ENCODE peak calls at places on chromosomes 1 and 21, in ten cellular contexts. C, I, A, L, R, T, Y, G, Z and E are unnamed samples.

GRCh38 chr21:35398366-35398982 is 349.4 kb upstream of the RUNX1 start:
- DNase-seq in C (no peak), I (no peak), A (no peak), L (no peak), R (no peak), T (no peak), Y (peak; percentile 15), G (peak; percentile 13), Z (no peak), E (no peak)

GRCh38 chr1:91736999-91737615 is 148.8 kb downstream of the TGFBR3 start:
- DNase-seq in C (no peak), I (peak; percentile 81), A (peak; percentile 70), L (no peak), R (peak; percentile 16), T (no peak), Y (peak; percentile 81), G (peak; percentile 34), Z (peak; percentile 66), E (peak; percentile 71)

GRCh38 chr1:215523906-215524305 is 43.2 kb upstream of the KCTD3 start:
- DNase-seq in C (no peak), I (no peak), A (no peak), L (no peak), R (no peak), T (no peak), Y (peak; percentile 45), G (peak; percentile 24), Z (no peak), E (no peak)

GRCh38 chr1:55209247-55209646 is 5.9 kb downstream of the USP24 start:
- DNase-seq in C (no peak), I (no peak), A (no peak), L (no peak), R (no peak), T (no peak), Y (no peak), G (no peak), Z (no peak), E (no peak)

GRCh38 chr1:1021010-1021845 is 1.3 kb downstream of the AGRN start:
- DNase-seq in C (no peak), I (peak; percentile 83), A (no peak), L (peak; percentile 80), R (peak; percentile 75), T (peak; percentile 83), Y (peak; percentile 72), G (peak; percentile 46), Z (no peak), E (peak; percentile 76)

GRCh38 chr1:63794927-63795326 is 21.1 kb downstream of the ROR1 start:
- DNase-seq in C (no peak), I (no peak), A (no peak), L (no peak), R (no peak), T (no peak), Y (peak; percentile 28), G (no peak), Z (no peak), E (peak; percentile 71)

GRCh38 chr21:32955307-32955937 is 70.3 kb upstream of the OLIG2 start:
- DNase-seq in C (no peak), I (no peak), A (no peak), L (no peak), R (no peak), T (no peak), Y (no peak), G (no peak), Z (no peak), E (no peak)

GRCh38 chr1:223250632-223251015 is 107.6 kb upstream of the TLR5 start:
- DNase-seq in C (no peak), I (no peak), A (no peak), L (no peak), R (no peak), T (no peak), Y (no peak), G (no peak), Z (no peak), E (no peak)

GRCh38 chr1:155334980-155335379 is 14.3 kb downstream of the RUSC1 start:
- DNase-seq in C (no peak), I (no peak), A (no peak), L (no peak), R (no peak), T (no peak), Y (no peak), G (no peak), Z (no peak), E (no peak)

GRCh38 chr21:41348434-41348833 is 13.4 kb upstream of the MX2 start:
- DNase-seq in C (no peak), I (no peak), A (no peak), L (no peak), R (no peak), T (no peak), Y (no peak), G (no peak), Z (no peak), E (no peak)

GRCh38 chr1:111795401-111795800 is 39.7 kb downstream of the DDX20 start:
- DNase-seq in C (no peak), I (no peak), A (no peak), L (no peak), R (no peak), T (no peak), Y (no peak), G (no peak), Z (no peak), E (no peak)

GRCh38 chr1:41418868-41419583 is 57.8 kb downstream of the FOXO6 start:
- DNase-seq in C (peak; percentile 83), I (peak; percentile 79), A (peak; percentile 68), L (peak; percentile 90), R (peak; percentile 79), T (peak; percentile 80), Y (peak; percentile 84), G (peak; percentile 67), Z (peak; percentile 76), E (peak; percentile 99)

GRCh38 chr1:22637952-22638445 is 1.6 kb downstream of the C1QA start:
- DNase-seq in C (no peak), I (no peak), A (no peak), L (no peak), R (no peak), T (no peak), Y (no peak), G (no peak), Z (no peak), E (no peak)

GRCh38 chr1:219666242-219666641 is 53.3 kb upstream of the ZC3H11B start:
- DNase-seq in C (no peak), I (no peak), A (no peak), L (no peak), R (no peak), T (no peak), Y (peak; percentile 32), G (no peak), Z (no peak), E (no peak)

GRCh38 chr1:109908857-109909256 is 1.8 kb upstream of the CSF1 start:
- DNase-seq in C (no peak), I (no peak), A (no peak), L (no peak), R (no peak), T (no peak), Y (no peak), G (no peak), Z (no peak), E (no peak)
- TF ChIP-seq POLR2A in C (no peak), I (no peak), A (no peak), L (no peak), R (no peak), T (no peak), Y (no peak), G (no peak), Z (no peak), E (no peak)

GRCh38 chr21:14582934-14583628 is 37.0 kb upstream of the SAMSN1 start:
- DNase-seq in C (no peak), I (no peak), A (no peak), L (no peak), R (no peak), T (no peak), Y (no peak), G (no peak), Z (no peak), E (no peak)

GRCh38 chr21:14583629-14584251 is 37.6 kb upstream of the SAMSN1 start:
- DNase-seq in C (no peak), I (no peak), A (no peak), L (no peak), R (no peak), T (no peak), Y (no peak), G (no peak), Z (no peak), E (no peak)

GRCh38 chr21:14584357-14585095 is 38.4 kb upstream of the SAMSN1 start:
- DNase-seq in C (no peak), I (no peak), A (no peak), L (no peak), R (no peak), T (no peak), Y (no peak), G (no peak), Z (no peak), E (no peak)

GRCh38 chr21:14585122-14585521 is 39.0 kb upstream of the SAMSN1 start:
- DNase-seq in C (no peak), I (no peak), A (no peak), L (no peak), R (no peak), T (no peak), Y (no peak), G (no peak), Z (no peak), E (no peak)

GRCh38 chr21:14581902-14582457 is 35.9 kb upstream of the SAMSN1 start:
- DNase-seq in C (no peak), I (no peak), A (no peak), L (no peak), R (no peak), T (no peak), Y (no peak), G (no peak), Z (no peak), E (no peak)
- TF ChIP-seq POLR2A in C (no peak), I (no peak), A (no peak), L (no peak), R (no peak), T (no peak), Y (no peak), G (no peak), Z (no peak), E (no peak)

DNA sequence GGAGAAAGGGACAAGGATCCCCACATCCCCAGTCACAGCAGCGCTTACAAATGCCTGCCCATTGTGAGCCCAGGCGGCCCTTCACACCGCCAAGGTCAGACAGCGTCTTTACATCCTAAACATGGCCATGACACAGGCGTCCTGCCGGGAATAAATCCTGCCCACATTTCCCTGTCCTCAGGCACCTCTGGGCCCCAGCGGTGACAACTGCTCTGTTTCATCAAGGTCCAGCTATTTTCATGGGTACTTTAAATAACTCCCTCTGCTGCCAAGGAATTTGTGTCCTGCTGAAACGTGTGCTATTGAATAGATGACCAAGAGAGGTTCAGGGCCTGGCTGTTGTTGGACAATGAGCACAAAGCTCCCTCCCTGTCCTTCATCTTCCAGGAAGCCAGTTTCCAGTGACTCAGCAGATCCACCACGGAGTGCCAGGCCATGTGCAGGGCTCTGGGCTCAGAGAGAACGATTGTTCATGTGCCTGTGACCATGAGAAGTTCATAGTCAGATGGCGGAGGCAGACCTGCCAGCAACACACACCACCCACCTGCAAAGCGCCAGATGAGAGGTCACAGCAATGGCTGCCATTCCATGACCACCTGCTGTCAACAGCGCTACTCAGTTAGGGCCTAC is 195.8 kb downstream of the MATN1 start:
- DNase-seq in C (no peak), I (no peak), A (no peak), L (peak; percentile 21), R (no peak), T (peak; percentile 71), Y (no peak), G (no peak), Z (peak; percentile 82), E (no peak)
- TF ChIP-seq POLR2A in C (no peak), I (no peak), A (no peak), L (no peak), R (no peak), T (no peak), Y (no peak), G (no peak), Z (peak; percentile 28), E (no peak)

GRCh38 chr1:39026051-39026946 is at the start of gene NDUFS5:
- DNase-seq in C (peak; percentile 92), I (peak; percentile 97), A (peak; percentile 93), L (peak; percentile 90), R (peak; percentile 94), T (peak; percentile 91), Y (peak; percentile 95), G (peak; percentile 88), Z (peak; percentile 90), E (peak; percentile 84)
- TF ChIP-seq POLR2A in C (peak; percentile 90), I (peak; percentile 94), A (peak; percentile 93), L (peak; percentile 55), R (peak; percentile 93), T (peak; percentile 79), Y (peak; percentile 98), G (peak; percentile 95), Z (peak; percentile 97), E (peak; percentile 97)